ENCODE peak calls at places on chromosomes 11 and 22, in ten cellular contexts. J is hepatocyte, Q is mesenchymal stem cell, H is GM12865, D is GM23248, W is fibroblast of pulmonary artery, A is right lobe of liver, E is cardiac fibroblast, L is BE2C, K is neural progenitor cell. V is an unnamed sample.

GRCh38 chr11:41788177-41788576 is 328.7 kb upstream of the LRRC4C start:
- DNase-seq in J (no peak), Q (no peak), H (no peak), D (no peak), W (no peak), A (no peak), E (no peak), L (no peak), K (no peak), V (no peak)

GRCh38 chr11:92976681-92977080 is 7.2 kb downstream of the MTNR1B start:
- DNase-seq in J (no peak), Q (no peak), H (no peak), D (no peak), W (no peak), A (no peak), E (no peak), L (no peak), K (no peak), V (no peak)

GRCh38 chr11:31870609-31871309 is 59.6 kb upstream of the PAX6 start:
- DNase-seq in J (peak; percentile 73), Q (peak; percentile 49), H (peak; percentile 35), D (peak; percentile 50), W (peak; percentile 58), A (peak; percentile 55), E (peak; percentile 52), L (peak; percentile 57), K (peak; percentile 95), V (peak; percentile 58)

GRCh38 chr11:32594272-32594671 is 10.6 kb downstream of the EIF3M start:
- DNase-seq in J (no peak), Q (no peak), H (no peak), D (no peak), W (no peak), A (no peak), E (no peak), L (no peak), K (no peak), V (no peak)

GRCh38 chr11:92782806-92783205 is 186.6 kb upstream of the MTNR1B start:
- DNase-seq in J (no peak), Q (no peak), H (no peak), D (peak; percentile 15), W (no peak), A (no peak), E (no peak), L (no peak), K (no peak), V (no peak)

GRCh38 chr11:68933605-68934320 is 30.1 kb downstream of the IGHMBP2 start:
- DNase-seq in J (no peak), Q (no peak), H (no peak), D (no peak), W (no peak), A (no peak), E (no peak), L (no peak), K (peak; percentile 25), V (no peak)

GRCh38 chr22:41596776-41597634 is 7.4 kb upstream of the PMM1 start:
- DNase-seq in J (peak; percentile 69), Q (peak; percentile 70), H (peak; percentile 43), D (peak; percentile 68), W (peak; percentile 68), A (peak; percentile 65), E (peak; percentile 68), L (peak; percentile 81), K (peak; percentile 69), V (peak; percentile 73)

GRCh38 chr11:134643519-134644042 is 231.5 kb upstream of the B3GAT1 start:
- DNase-seq in J (no peak), Q (no peak), H (no peak), D (no peak), W (no peak), A (no peak), E (no peak), L (no peak), K (no peak), V (no peak)

GRCh38 chr11:70575396-70576060 is 177.2 kb downstream of the CTTN start:
- DNase-seq in J (no peak), Q (no peak), H (no peak), D (no peak), W (no peak), A (peak; percentile 38), E (no peak), L (no peak), K (no peak), V (no peak)

GRCh38 chr22:17570851-17571631 is 7.7 kb downstream of the SLC25A18 start:
- DNase-seq in J (peak; percentile 49), Q (peak; percentile 67), H (no peak), D (peak; percentile 91), W (peak; percentile 98), A (peak; percentile 89), E (peak; percentile 95), L (no peak), K (no peak), V (peak; percentile 68)

GRCh38 chr11:72432347-72433287 is 1.7 kb downstream of the CLPB start:
- DNase-seq in J (no peak), Q (no peak), H (no peak), D (peak; percentile 11), W (no peak), A (no peak), E (no peak), L (no peak), K (no peak), V (no peak)

GRCh38 chr22:32847067-32847491 is 45.6 kb downstream of the TIMP3 start:
- DNase-seq in J (peak; percentile 34), Q (no peak), H (no peak), D (peak; percentile 71), W (no peak), A (no peak), E (peak; percentile 28), L (no peak), K (no peak), V (peak; percentile 96)

GRCh38 chr11:130295657-130296056 is 19.1 kb downstream of the ZBTB44 start:
- DNase-seq in J (no peak), Q (no peak), H (no peak), D (no peak), W (no peak), A (no peak), E (no peak), L (no peak), K (peak; percentile 6), V (no peak)

GRCh38 chr22:46069518-46070214 is 80.7 kb upstream of the PPARA start:
- DNase-seq in J (no peak), Q (peak; percentile 28), H (peak; percentile 75), D (peak; percentile 92), W (peak; percentile 94), A (peak; percentile 91), E (peak; percentile 95), L (peak; percentile 95), K (no peak), V (peak; percentile 96)

GRCh38 chr22:46067159-46068111 is 82.9 kb upstream of the PPARA start:
- DNase-seq in J (no peak), Q (no peak), H (no peak), D (peak; percentile 56), W (no peak), A (peak; percentile 22), E (no peak), L (peak; percentile 54), K (no peak), V (no peak)

GRCh38 chr22:46068908-46069481 is 81.3 kb upstream of the PPARA start:
- DNase-seq in J (no peak), Q (peak; percentile 14), H (no peak), D (peak; percentile 84), W (peak; percentile 39), A (peak; percentile 50), E (peak; percentile 49), L (no peak), K (no peak), V (no peak)

GRCh38 chr22:46066691-46067090 is 83.6 kb upstream of the PPARA start:
- DNase-seq in J (no peak), Q (no peak), H (no peak), D (peak; percentile 82), W (no peak), A (peak; percentile 37), E (no peak), L (no peak), K (no peak), V (peak; percentile 64)

GRCh38 chr22:46068176-46068907 is 82.0 kb upstream of the PPARA start:
- DNase-seq in J (no peak), Q (no peak), H (no peak), D (peak; percentile 71), W (no peak), A (no peak), E (no peak), L (no peak), K (no peak), V (no peak)
- H3K4me3 ChIP-seq in J (no peak overlapping the region), Q (no peak overlapping the region), H (no peak overlapping the region), D (peak overlapping the region; percentile 76), W (peak overlapping the region; percentile 67), A (peak overlapping the region; percentile 70), E (no peak overlapping the region), L (peak overlapping the region; percentile 84), K (no peak overlapping the region), V (peak overlapping the region; percentile 67)

DNA sequence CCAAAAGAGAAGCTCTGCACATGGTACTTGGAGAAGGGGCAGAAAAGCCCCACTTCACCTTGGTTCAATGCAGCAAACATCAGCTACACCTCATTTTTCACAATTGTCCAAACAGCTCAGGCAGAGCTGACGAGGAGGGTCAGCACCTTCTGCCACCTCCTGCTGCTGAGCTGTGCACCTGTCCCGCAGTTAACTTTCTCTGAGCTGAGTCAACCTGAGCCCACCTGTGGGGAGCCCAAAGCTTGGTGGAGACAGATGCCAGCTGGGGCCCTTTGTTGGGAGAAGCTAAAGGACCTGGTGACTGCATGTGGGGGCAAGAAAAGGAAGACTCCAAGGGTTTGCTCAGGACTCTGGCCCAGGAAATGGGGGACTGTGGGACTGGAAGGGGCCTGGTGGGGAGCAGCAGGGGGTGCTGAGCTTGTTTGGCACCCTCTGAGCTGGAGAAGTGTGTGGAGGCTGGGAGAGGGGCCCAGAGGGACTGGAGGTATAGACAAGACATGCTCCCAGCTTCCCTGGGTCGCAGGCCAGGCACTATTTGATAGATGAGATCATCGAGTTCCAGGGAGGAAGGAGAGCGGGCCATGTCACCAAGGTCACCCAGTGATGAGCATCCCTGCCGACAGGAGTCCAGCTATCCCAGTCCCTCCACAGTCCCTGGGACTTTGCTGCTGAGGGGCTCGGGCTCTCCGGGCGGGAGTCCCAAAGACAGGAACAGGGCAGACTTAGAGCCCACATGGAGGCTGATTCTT is 53.5 kb downstream of the KCNJ4 start:
- DNase-seq in J (no peak), Q (no peak), H (no peak), D (no peak), W (no peak), A (no peak), E (no peak), L (no peak), K (no peak), V (no peak)
- H3K4me3 ChIP-seq in J (no peak overlapping the region), Q (no peak overlapping the region), H (no peak overlapping the region), D (no peak overlapping the region), W (no peak overlapping the region), A (no peak overlapping the region), E (no peak overlapping the region), L (no peak overlapping the region), K (no peak overlapping the region), V (no peak overlapping the region)

GRCh38 chr11:47352556-47352955 is at the start of gene MYBPC3:
- DNase-seq in J (no peak), Q (no peak), H (no peak), D (no peak), W (no peak), A (no peak), E (no peak), L (no peak), K (no peak), V (no peak)
- H3K4me3 ChIP-seq in J (no peak within 1 kb of the TSS), Q (no peak within 1 kb of the TSS), H (no peak within 1 kb of the TSS), D (no peak within 1 kb of the TSS), W (no peak within 1 kb of the TSS), A (no peak within 1 kb of the TSS), E (no peak within 1 kb of the TSS), L (no peak within 1 kb of the TSS), K (no peak within 1 kb of the TSS), V (no peak within 1 kb of the TSS)

GRCh38 chr11:88246680-88247079 is 71.4 kb upstream of the RAB38 start:
- DNase-seq in J (no peak), Q (peak; percentile 12), H (no peak), D (peak; percentile 97), W (peak; percentile 93), A (no peak), E (peak; percentile 92), L (no peak), K (no peak), V (peak; percentile 90)
- H3K4me3 ChIP-seq in J (no peak overlapping the region), Q (no peak overlapping the region), H (no peak overlapping the region), D (no peak overlapping the region), W (no peak overlapping the region), A (no peak overlapping the region), E (no peak overlapping the region), L (no peak overlapping the region), K (no peak overlapping the region), V (no peak overlapping the region)

V was measured in epithelial cell of esophagus.